ENCODE peak calls at places on chromosomes 2 and 18, in ten cellular contexts. E is right lobe of liver, W is AG10803, D is neural progenitor cell, L is endothelial cell of umbilical vein, A is heart right ventricle, C is A673, S is AG04449, Y is A549, F is endodermal cell. N is an unnamed sample.

GRCh38 chr2:191901031-191901430 is 54.1 kb upstream of the CAVIN2 start:
- DNase-seq in L (no peak), C (no peak), F (peak), E (no peak), S (no peak), D (no peak), A (no peak), Y (no peak), W (no peak), N (no peak)

GRCh38 chr18:13218376-13219011 is at the start of gene LDLRAD4:
- DNase-seq in L (peak), A (peak), Y (no peak), D (peak), F (peak), W (no peak), E (peak), C (peak), S (no peak), N (no peak)

GRCh38 chr2:12619975-12620374 is 96.8 kb upstream of the TRIB2 start:
- DNase-seq in S (peak), A (no peak), D (no peak), L (no peak), Y (no peak), W (peak), E (no peak), C (peak), F (no peak), N (peak)

GRCh38 chr2:46252891-46253659 is 44.1 kb upstream of the EPAS1 start:
- DNase-seq in L (peak), S (no peak), D (no peak), E (peak), F (no peak), C (no peak), A (peak), W (no peak), Y (no peak), N (no peak)

GRCh38 chr2:174901075-174901474 is 104.1 kb downstream of the CHN1 start:
- DNase-seq in A (no peak), Y (no peak), W (peak), D (peak), E (no peak), F (no peak), L (no peak), C (no peak), S (no peak), N (peak)

GRCh38 chr2:46978696-46979095 is 63.1 kb upstream of the MCFD2 start:
- DNase-seq in W (no peak), S (no peak), E (no peak), A (no peak), L (no peak), C (no peak), F (no peak), D (no peak), Y (no peak), N (no peak)

GRCh38 chr18:32455346-32455745 is 15.3 kb downstream of the GAREM1 start:
- DNase-seq in W (no peak), D (no peak), E (no peak), Y (no peak), F (no peak), S (no peak), L (no peak), C (no peak), A (no peak), N (no peak)

GRCh38 chr2:165911231-165911630 is 42.3 kb downstream of the TTC21B start:
- DNase-seq in L (no peak), E (no peak), C (no peak), S (peak), D (no peak), Y (no peak), W (peak), A (no peak), F (no peak), N (no peak)

GRCh38 chr18:59833785-59834184 is 66.0 kb upstream of the PMAIP1 start:
- DNase-seq in Y (no peak), A (no peak), S (no peak), D (no peak), L (no peak), W (no peak), C (no peak), F (no peak), E (no peak), N (no peak)

GRCh38 chr18:57771626-57772025 is 31.5 kb downstream of the ATP8B1 start:
- DNase-seq in D (no peak), L (no peak), F (no peak), A (no peak), W (no peak), S (no peak), Y (no peak), E (no peak), C (no peak), N (no peak)

GRCh38 chr18:79544386-79544963 is 135.1 kb upstream of the CTDP1 start:
- DNase-seq in A (no peak), D (no peak), S (no peak), F (peak), L (no peak), C (no peak), W (no peak), E (no peak), Y (no peak), N (no peak)

GRCh38 chr18:37453754-37454153 is 111.8 kb downstream of the CELF4 start:
- DNase-seq in E (no peak), W (no peak), A (no peak), D (no peak), L (no peak), S (no peak), F (no peak), Y (no peak), C (no peak), N (peak)

GRCh38 chr2:119823734-119824334 is 64.1 kb downstream of the PTPN4 start:
- DNase-seq in C (peak), F (peak), D (peak), E (no peak), L (peak), A (no peak), S (peak), Y (peak), W (peak), N (peak)

GRCh38 chr2:38149533-38149932 is 73.6 kb upstream of the CYP1B1 start:
- DNase-seq in S (no peak), Y (no peak), D (no peak), C (no peak), L (no peak), E (no peak), A (no peak), F (no peak), W (no peak), N (no peak)

GRCh38 chr18:50518787-50519520 is 40.9 kb upstream of the MAPK4 start:
- DNase-seq in C (no peak), S (no peak), F (no peak), Y (no peak), A (no peak), L (no peak), E (no peak), D (no peak), W (no peak), N (no peak)

GRCh38 chr2:8049111-8049720 is 632.6 kb upstream of the ID2 start:
- DNase-seq in C (no peak), E (no peak), S (no peak), F (no peak), D (no peak), Y (no peak), L (no peak), W (peak), A (no peak), N (peak)

GRCh38 chr18:28961669-28962228 is 784.8 kb upstream of the CDH2 start:
- DNase-seq in F (peak), D (peak), E (no peak), S (no peak), Y (peak), C (peak), W (peak), A (peak), L (peak), N (no peak)

GRCh38 chr18:73758446-73758845 is 389.2 kb downstream of the FBXO15 start:
- DNase-seq in A (no peak), Y (no peak), E (no peak), W (no peak), L (no peak), C (no peak), F (no peak), D (no peak), S (no peak), N (no peak)

GRCh38 chr2:219277703-219278654 is 1.2 kb upstream of the DNAJB2 start:
- DNase-seq in Y (peak), C (peak), L (peak), A (peak), W (peak), F (peak), S (peak), E (peak), D (peak), N (peak)

GRCh38 chr2:121605820-121606733 is 43.2 kb downstream of the CLASP1 start:
- DNase-seq in E (no peak), A (no peak), C (no peak), W (no peak), L (no peak), Y (no peak), D (no peak), S (no peak), F (no peak), N (peak)

GRCh38 chr2:23134726-23135125 is 250.3 kb upstream of the KLHL29 start:
- DNase-seq in F (no peak), A (no peak), C (no peak), D (no peak), L (no peak), E (no peak), W (no peak), Y (no peak), S (no peak), N (no peak)

GRCh38 chr2:78082555-78082954 is 560.4 kb upstream of the LRRTM4 start:
- DNase-seq in L (no peak), E (no peak), Y (no peak), A (no peak), W (no peak), D (no peak), S (no peak), C (no peak), F (no peak), N (no peak)

GRCh38 chr2:157173740-157174184 is 83.7 kb upstream of the GALNT5 start:
- DNase-seq in Y (peak), A (peak), C (peak), L (peak), S (peak), W (peak), D (no peak), F (no peak), E (no peak), N (peak)

DNA sequence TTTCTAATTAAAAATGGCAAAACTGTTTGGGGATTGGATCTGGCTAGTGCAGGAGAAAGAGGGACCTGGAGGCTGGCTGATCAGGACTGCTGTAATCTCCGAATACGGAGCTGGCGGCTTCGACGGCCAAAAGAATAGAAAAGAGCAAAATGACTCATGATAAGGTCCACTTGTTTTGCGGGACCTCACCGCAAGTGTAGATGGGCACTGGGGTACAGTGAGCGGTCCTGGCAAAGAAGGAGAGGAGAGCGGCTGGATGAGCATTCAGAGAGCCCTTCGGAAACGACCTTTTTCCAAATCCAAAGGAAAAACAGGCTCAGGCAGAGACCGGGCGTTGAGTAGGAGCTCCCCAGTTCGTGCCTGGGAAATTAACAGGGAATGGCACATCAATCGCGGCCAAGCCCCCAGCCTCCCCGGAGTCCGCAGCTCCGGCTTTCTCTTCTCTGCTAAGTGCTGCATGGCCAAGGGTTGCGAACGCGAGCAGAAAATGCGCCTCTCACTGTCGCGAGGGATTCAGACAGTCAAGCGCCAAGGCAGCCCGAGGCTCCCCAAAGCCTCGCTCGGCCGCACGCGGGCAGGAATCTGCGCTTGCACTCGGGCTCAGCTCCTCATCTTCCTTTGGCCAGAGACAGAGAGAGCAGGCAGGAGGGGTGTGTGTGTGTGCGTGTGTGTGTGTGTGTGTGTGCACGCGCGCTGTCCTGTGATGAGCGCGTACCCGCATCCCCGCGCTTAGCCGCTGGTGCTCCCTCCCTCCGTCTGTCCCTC is 1.8 kb downstream of the DCC start:
- DNase-seq in L (no peak), W (no peak), A (no peak), D (peak), Y (peak), S (no peak), F (peak), E (no peak), C (peak), N (no peak)
- H3K4me3 ChIP-seq in L (no peak), W (peak), A (no peak), D (peak), Y (peak), S (peak), F (peak), E (no peak), C (peak), N (no peak)

DNA sequence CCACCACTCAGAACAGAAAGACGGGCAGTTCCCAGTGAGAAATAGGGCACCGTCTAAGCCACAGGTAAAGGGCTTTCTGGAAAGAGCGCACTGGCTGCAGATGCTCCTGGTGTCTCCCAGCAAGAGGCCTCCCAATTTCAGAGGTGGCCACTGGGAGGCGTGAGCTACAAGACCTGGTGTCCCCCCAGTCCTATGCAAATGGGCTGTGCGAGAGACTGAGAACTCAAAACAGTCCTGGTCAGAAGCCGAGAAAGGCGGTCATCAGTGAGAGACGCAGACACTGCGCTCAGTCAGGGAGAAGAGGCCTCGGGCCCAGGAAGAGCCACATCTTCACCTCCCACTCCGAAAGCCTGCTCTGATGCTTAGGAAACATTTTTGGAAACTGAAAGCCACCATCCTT is 179.5 kb downstream of the EIPR1 start:
- DNase-seq in C (no peak), A (no peak), Y (peak), S (no peak), D (peak), F (peak), W (no peak), E (no peak), L (no peak), N (peak)
- TF ChIP-seq CTCF in C (peak), A (no peak), Y (no peak), S (no peak), D (peak), F (peak), W (no peak), E (no peak), L (no peak), N (no peak)

GRCh38 chr2:63058149-63058741 is 7.6 kb downstream of the OTX1 start:
- DNase-seq in S (no peak), F (peak), C (peak), Y (no peak), W (no peak), E (no peak), D (peak), L (peak), A (no peak), N (peak)
- H3K4me3 ChIP-seq in S (no peak), F (no peak), C (no peak), Y (no peak), W (no peak), E (no peak), D (peak), L (no peak), A (no peak), N (no peak)

GRCh38 chr18:24544141-24544498 is 83.7 kb downstream of the HRH4 start:
- DNase-seq in L (peak), W (peak), A (peak), E (no peak), Y (peak), D (peak), S (no peak), C (peak), F (no peak), N (no peak)
- TF ChIP-seq CTCF in L (peak), W (peak), A (peak), E (peak), Y (peak), D (peak), S (no peak), C (peak), F (peak), N (peak)

DNA sequence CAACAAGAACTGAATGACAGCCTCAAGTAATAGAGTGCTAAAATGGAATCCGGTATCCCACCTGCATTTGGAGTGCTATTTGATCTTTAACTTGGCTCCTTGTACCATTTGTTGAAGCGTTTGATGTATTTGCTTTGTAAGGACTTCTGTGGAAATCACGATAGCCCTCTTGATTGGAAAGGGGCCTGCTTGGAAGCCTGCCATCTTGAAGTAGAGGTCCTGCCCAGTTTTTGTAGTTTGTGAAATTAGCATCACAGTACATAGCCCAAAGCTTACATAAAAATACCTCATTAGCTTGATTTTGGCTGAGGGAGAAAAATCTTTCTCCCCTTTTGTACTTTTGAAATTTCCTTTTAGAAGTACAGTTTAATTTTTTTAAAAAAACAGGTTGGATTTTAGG is 2.7 kb downstream of the CDCA7 start:
- DNase-seq in Y (no peak), D (no peak), E (no peak), W (no peak), L (no peak), S (no peak), A (no peak), F (no peak), C (no peak), N (no peak)
- H3K4me3 ChIP-seq in Y (no peak), D (no peak), E (no peak), W (no peak), L (no peak), S (no peak), A (no peak), F (peak), C (no peak), N (no peak)

GRCh38 chr2:58939388-58939787 is 698.3 kb upstream of the FANCL start:
- DNase-seq in Y (peak), C (no peak), F (no peak), E (no peak), L (no peak), D (no peak), W (peak), S (peak), A (no peak), N (no peak)
- TF ChIP-seq CTCF in Y (no peak), C (no peak), F (no peak), E (no peak), L (no peak), D (no peak), W (no peak), S (no peak), A (no peak), N (no peak)

GRCh38 chr18:48926420-48926857 is 24.3 kb downstream of the SMAD7 start:
- DNase-seq in L (no peak), S (no peak), E (peak), F (no peak), A (no peak), D (no peak), W (no peak), Y (no peak), C (no peak), N (peak)
- H3K4me3 ChIP-seq in L (no peak), S (no peak), E (no peak), F (no peak), A (no peak), D (no peak), W (no peak), Y (no peak), C (no peak), N (no peak)

DNA sequence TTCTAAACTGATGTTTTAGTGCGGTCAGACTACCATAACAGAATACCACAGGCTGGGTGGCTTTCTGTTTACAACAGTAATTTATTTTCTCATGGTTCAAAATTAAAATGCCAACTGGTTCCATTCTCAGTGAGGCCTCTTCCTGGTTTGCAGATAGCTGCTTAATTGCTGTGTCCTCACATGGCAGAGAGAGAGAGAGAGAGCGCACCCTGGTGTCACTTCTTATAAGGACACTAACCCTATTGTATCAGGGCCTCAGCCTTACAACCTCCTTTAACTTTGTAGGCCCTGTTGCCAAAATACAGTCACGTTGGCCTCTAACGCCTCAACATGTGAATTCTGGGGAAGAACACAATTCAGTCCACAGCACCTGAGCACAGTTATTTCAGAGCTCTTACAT is 37.5 kb upstream of the ZNF385B start:
- DNase-seq in D (peak), C (peak), E (no peak), S (no peak), A (no peak), Y (peak), W (peak), L (peak), F (peak), N (no peak)
- TF ChIP-seq CTCF in D (peak), C (peak), E (no peak), S (peak), A (no peak), Y (peak), W (peak), L (peak), F (peak), N (peak)

DNA sequence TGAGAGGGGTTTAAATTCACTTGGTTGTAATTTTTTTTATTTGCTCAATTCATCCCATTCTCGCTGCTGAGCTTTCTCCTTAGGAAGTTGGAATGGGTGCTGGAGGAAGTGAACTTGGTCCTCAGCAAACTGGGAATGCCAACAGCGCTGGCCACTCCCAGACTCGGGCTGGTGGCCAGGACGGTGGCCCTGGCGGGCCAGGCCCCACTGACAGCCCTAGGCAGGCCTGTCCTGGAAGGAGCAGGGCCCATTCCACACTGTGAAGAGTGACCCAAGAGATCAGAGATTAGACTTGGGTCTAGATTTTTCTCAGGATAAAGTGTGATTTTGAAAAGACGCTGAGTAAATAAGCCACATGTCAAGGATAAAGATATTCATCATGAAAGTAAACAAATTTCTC is 132.7 kb downstream of the HDAC4 start:
- DNase-seq in C (no peak), E (peak), D (no peak), S (no peak), L (peak), W (no peak), A (no peak), F (no peak), Y (peak), N (no peak)
- H3K4me3 ChIP-seq in C (no peak), E (no peak), D (no peak), S (no peak), L (no peak), W (no peak), A (no peak), F (no peak), Y (no peak), N (no peak)